ENCODE peak calls at places on chromosome 2, in six cellular contexts. P is GM12878, I is HFFc6, U is cardiac fibroblast, Y is foreskin keratinocyte, F is fibroblast of mammary gland. M is an unnamed sample.

GRCh38 chr2:196274387-196274809 is 103.0 kb upstream of the STK17B start:
- DNase-seq in Y (no peak), F (peak; percentile 66), U (peak; percentile 58), P (no peak), I (peak; percentile 19), M (peak; percentile 54)

GRCh38 chr2:107218208-107218607 is 332.2 kb upstream of the ST6GAL2 start:
- DNase-seq in U (no peak), F (no peak), Y (no peak), I (no peak), P (no peak), M (no peak)

GRCh38 chr2:205605638-205606304 is 76.5 kb upstream of the NRP2 start:
- DNase-seq in Y (no peak), I (no peak), F (no peak), U (no peak), P (no peak), M (no peak)

GRCh38 chr2:154092571-154092970 is 220.8 kb downstream of the GALNT13 start:
- DNase-seq in P (no peak), F (no peak), U (no peak), I (no peak), Y (no peak), M (no peak)

GRCh38 chr2:24050041-24050655 is 607 bp downstream of the FKBP1B start:
- DNase-seq in Y (no peak), I (no peak), U (peak; percentile 27), F (peak; percentile 18), P (no peak), M (no peak)

GRCh38 chr2:213834331-213834730 is 550.1 kb downstream of the SPAG16 start:
- DNase-seq in F (peak; percentile 95), P (no peak), Y (peak; percentile 60), I (peak; percentile 80), U (peak; percentile 52), M (peak; percentile 82)

GRCh38 chr2:23215016-23215415 is 170.0 kb upstream of the KLHL29 start:
- DNase-seq in U (no peak), F (no peak), P (no peak), Y (no peak), I (no peak), M (no peak)

GRCh38 chr2:31231571-31232287 is 2.2 kb upstream of the EHD3 start:
- DNase-seq in F (no peak), Y (no peak), I (no peak), U (no peak), P (no peak), M (no peak)

GRCh38 chr2:132691556-132691955 is 21.6 kb upstream of the LYPD1 start:
- DNase-seq in U (no peak), P (no peak), Y (no peak), I (no peak), F (no peak), M (no peak)

GRCh38 chr2:219161097-219161496 is 482 bp upstream of the NHEJ1 start:
- DNase-seq in U (no peak), I (no peak), Y (no peak), F (no peak), P (no peak), M (no peak)

GRCh38 chr2:50613161-50613560 is 418.8 kb downstream of the NRXN1 start:
- DNase-seq in U (no peak), F (no peak), I (no peak), Y (peak; percentile 85), P (no peak), M (peak; percentile 9)

GRCh38 chr2:226423498-226423960 is 376.1 kb downstream of the IRS1 start:
- DNase-seq in F (no peak), Y (peak; percentile 73), U (peak; percentile 17), P (no peak), I (no peak), M (no peak)

GRCh38 chr2:200616193-200616592 is 30.4 kb downstream of the AOX1 start:
- DNase-seq in I (peak; percentile 46), P (no peak), Y (no peak), F (no peak), U (no peak), M (no peak)

GRCh38 chr2:104378853-104379374 is 475.0 kb upstream of the POU3F3 start:
- DNase-seq in F (no peak), P (no peak), Y (no peak), I (no peak), U (no peak), M (peak; percentile 23)

GRCh38 chr2:26989156-26989555 is 18.7 kb downstream of the MAPRE3 start:
- DNase-seq in Y (peak; percentile 18), I (peak; percentile 28), U (peak; percentile 19), F (peak; percentile 65), P (no peak), M (peak; percentile 4)
- TF ChIP-seq CTCF in Y (no peak), I (no peak), U (no peak), F (no peak), P (no peak), M (no peak)

GRCh38 chr2:199477277-199477834 is 19.6 kb upstream of the SATB2 start:
- DNase-seq in P (no peak), U (no peak), I (no peak), F (no peak), Y (no peak), M (no peak)

GRCh38 chr2:199484927-199485326 is 27.2 kb upstream of the SATB2 start:
- DNase-seq in Y (no peak), U (no peak), P (no peak), I (peak; percentile 18), F (no peak), M (peak; percentile 29)

GRCh38 chr2:199485732-199486335 is 28.1 kb upstream of the SATB2 start:
- DNase-seq in F (peak; percentile 54), I (peak; percentile 47), U (peak; percentile 59), P (no peak), Y (no peak), M (peak; percentile 69)

GRCh38 chr2:199480966-199481365 is 23.2 kb upstream of the SATB2 start:
- DNase-seq in P (no peak), F (no peak), Y (no peak), U (no peak), I (no peak), M (no peak)
- TF ChIP-seq CTCF in P (no peak), F (no peak), Y (no peak), U (no peak), I (no peak), M (no peak)

DNA sequence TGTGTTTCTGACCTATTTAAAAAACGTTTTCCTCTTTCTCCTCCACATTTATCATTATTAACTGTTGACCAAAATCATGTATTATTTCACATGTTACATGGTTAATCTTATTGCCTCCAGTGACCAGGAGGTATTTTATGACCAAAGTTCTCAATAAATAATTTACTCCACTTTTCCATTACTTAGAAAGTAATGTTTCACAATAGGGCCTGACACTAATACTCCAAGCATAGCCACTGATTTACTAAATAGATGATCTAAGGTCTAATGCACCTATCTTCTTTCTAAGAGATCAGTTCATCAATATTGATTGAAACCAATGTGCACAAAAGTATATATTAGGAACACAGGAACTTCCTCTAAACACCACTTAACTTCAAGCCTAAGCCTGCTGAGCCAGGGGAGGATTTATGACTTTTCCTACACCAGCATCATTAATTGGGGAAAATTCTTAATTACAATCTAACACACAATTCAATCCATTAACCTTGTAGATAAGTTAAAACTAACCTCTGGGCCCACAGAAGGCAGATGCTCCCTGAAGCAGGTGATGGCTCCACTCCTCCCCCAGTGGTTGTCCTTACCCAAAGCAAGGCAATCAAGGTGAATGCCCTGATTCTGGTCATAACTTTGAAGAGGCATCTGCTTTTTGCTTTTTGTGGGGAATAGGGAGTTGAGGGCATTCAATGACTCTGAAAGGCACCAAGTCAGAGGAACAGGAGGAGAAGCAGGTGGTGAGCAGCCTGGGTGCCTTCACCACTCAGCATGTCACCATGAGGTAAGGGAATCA is 33.9 kb downstream of the RBMS1 start:
- DNase-seq in F (no peak), U (no peak), I (no peak), P (no peak), Y (no peak), M (no peak)
- TF ChIP-seq CTCF in F (no peak), U (no peak), I (no peak), P (no peak), Y (no peak), M (no peak)

GRCh38 chr2:66772618-66773017 is 337.7 kb downstream of the MEIS1 start:
- DNase-seq in P (no peak), I (no peak), Y (no peak), F (peak; percentile 8), U (no peak), M (no peak)
- TF ChIP-seq CTCF in P (no peak), I (no peak), Y (peak; percentile 25), F (peak; percentile 21), U (no peak), M (no peak)

GRCh38 chr2:109463891-109464290 is 149.9 kb downstream of the SEPTIN10 start:
- DNase-seq in P (no peak), Y (no peak), U (no peak), F (no peak), I (no peak), M (no peak)

GRCh38 chr2:109470121-109470921 is 143.4 kb downstream of the SEPTIN10 start:
- DNase-seq in Y (peak; percentile 96), U (peak; percentile 84), I (peak; percentile 84), F (peak; percentile 18), P (no peak), M (peak; percentile 43)

GRCh38 chr2:109467701-109468100 is 146.1 kb downstream of the SEPTIN10 start:
- DNase-seq in I (no peak), U (no peak), P (no peak), F (no peak), Y (no peak), M (no peak)

GRCh38 chr2:109468893-109469292 is 144.9 kb downstream of the SEPTIN10 start:
- DNase-seq in U (no peak), I (no peak), Y (no peak), F (no peak), P (no peak), M (no peak)

DNA sequence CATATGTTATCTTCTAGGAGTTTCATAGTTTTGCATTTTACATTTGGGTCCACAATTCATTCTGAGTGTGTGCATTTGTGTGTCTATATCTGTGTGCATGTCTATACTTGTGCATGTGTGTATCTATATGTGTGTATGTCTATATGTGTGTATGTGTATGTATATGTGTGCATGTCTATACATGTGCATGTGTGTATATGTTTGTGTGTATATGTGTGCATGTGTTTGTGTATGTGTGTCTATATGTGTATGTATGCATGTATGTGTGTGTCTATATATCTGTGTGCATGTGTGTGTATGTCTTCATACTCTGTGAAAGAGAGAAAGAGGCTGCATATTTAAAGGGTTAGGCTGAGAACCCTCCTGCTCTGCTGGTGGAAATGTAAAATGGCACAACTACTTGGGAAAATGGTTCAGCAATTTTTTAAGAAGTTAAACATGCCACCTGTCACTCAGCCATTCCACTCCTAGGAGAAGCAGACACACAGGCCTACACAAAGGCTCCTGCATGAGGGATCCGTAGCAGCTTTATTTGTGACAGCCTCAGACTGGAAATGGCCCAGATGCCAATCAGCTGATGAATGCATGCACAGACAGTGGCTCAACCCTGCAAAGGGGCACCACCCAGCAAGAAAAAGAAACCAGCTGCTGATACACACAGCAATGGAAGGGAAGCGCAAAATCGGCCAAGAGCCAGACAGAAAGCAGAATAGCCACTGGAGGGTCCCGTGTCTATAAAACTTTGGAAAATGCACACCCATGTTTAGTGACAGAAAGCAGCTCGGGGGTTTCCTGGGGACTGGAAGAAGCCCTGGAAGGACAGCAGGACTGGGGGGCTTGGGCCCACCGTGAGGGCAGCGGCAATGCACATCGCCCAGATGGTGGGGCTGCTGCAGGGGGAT is 146.8 kb downstream of the SEPTIN10 start:
- DNase-seq in I (peak; percentile 59), F (no peak), Y (peak; percentile 80), U (peak; percentile 23), P (no peak), M (no peak)
- TF ChIP-seq CTCF in I (peak; percentile 8), F (no peak), Y (no peak), U (no peak), P (no peak), M (no peak)

GRCh38 chr2:217918220-217919024 is 84.4 kb downstream of the TNS1 start:
- DNase-seq in F (no peak), P (no peak), I (no peak), Y (no peak), U (no peak), M (no peak)
- TF ChIP-seq CTCF in F (peak; percentile 1), P (no peak), I (no peak), Y (peak; percentile 28), U (peak; percentile 45), M (no peak)